ENCODE peak calls at places on chromosomes 13 and 19, in seven cellular contexts. One of them, this sample, is unnamed.

GRCh38 chr13:21517576-21517975 is 58.5 kb upstream of the ZDHHC20 start:
- DNase-seq in GM23248: no peak
- DNase-seq in uterus: no peak
- DNase-seq in fibroblast of lung: no peak
- DNase-seq in neuronal stem cell: no peak
- DNase-seq in CD4-positive, alpha-beta memory T cell: no peak
- DNase-seq in OCI-LY7: no peak
- DNase-seq in this sample: no peak

GRCh38 chr13:114047358-114047881 is 73.5 kb upstream of the C13orf46 start:
- DNase-seq in GM23248: no peak
- DNase-seq in uterus: peak; percentile 61
- DNase-seq in fibroblast of lung: peak; percentile 48
- DNase-seq in neuronal stem cell: no peak
- DNase-seq in CD4-positive, alpha-beta memory T cell: no peak
- DNase-seq in OCI-LY7: no peak
- DNase-seq in this sample: no peak

GRCh38 chr13:51714663-51715168 is 89.2 kb downstream of the DHRS12 start:
- DNase-seq in GM23248: peak; percentile 75
- DNase-seq in uterus: no peak
- DNase-seq in fibroblast of lung: peak; percentile 76
- DNase-seq in neuronal stem cell: no peak
- DNase-seq in CD4-positive, alpha-beta memory T cell: no peak
- DNase-seq in OCI-LY7: no peak
- DNase-seq in this sample: no peak

GRCh38 chr13:73547239-73547638 is 488.4 kb downstream of the KLF5 start:
- DNase-seq in GM23248: no peak
- DNase-seq in uterus: no peak
- DNase-seq in fibroblast of lung: no peak
- DNase-seq in neuronal stem cell: no peak
- DNase-seq in CD4-positive, alpha-beta memory T cell: no peak
- DNase-seq in OCI-LY7: no peak
- DNase-seq in this sample: no peak

GRCh38 chr13:45811891-45812583 is 39.5 kb downstream of the SIAH3 start:
- DNase-seq in GM23248: no peak
- DNase-seq in uterus: no peak
- DNase-seq in fibroblast of lung: peak; percentile 15
- DNase-seq in neuronal stem cell: no peak
- DNase-seq in CD4-positive, alpha-beta memory T cell: no peak
- DNase-seq in OCI-LY7: no peak
- DNase-seq in this sample: no peak

GRCh38 chr19:49117677-49118564 is 1.0 kb downstream of the C19orf73 start:
- DNase-seq in GM23248: no peak
- DNase-seq in uterus: no peak
- DNase-seq in fibroblast of lung: no peak
- DNase-seq in neuronal stem cell: no peak
- DNase-seq in CD4-positive, alpha-beta memory T cell: no peak
- DNase-seq in OCI-LY7: peak; percentile 15
- DNase-seq in this sample: no peak

GRCh38 chr13:93745884-93746283 is 519.3 kb downstream of the GPC6 start:
- DNase-seq in GM23248: no peak
- DNase-seq in uterus: no peak
- DNase-seq in fibroblast of lung: peak; percentile 70
- DNase-seq in neuronal stem cell: no peak
- DNase-seq in CD4-positive, alpha-beta memory T cell: no peak
- DNase-seq in OCI-LY7: no peak
- DNase-seq in this sample: no peak

GRCh38 chr13:41137241-41137640 is 4.6 kb upstream of the KBTBD6 start:
- DNase-seq in GM23248: no peak
- DNase-seq in uterus: no peak
- DNase-seq in fibroblast of lung: no peak
- DNase-seq in neuronal stem cell: no peak
- DNase-seq in CD4-positive, alpha-beta memory T cell: no peak
- DNase-seq in OCI-LY7: no peak
- DNase-seq in this sample: no peak

GRCh38 chr19:19439083-19439482 is 33.6 kb downstream of the GATAD2A start:
- DNase-seq in GM23248: no peak
- DNase-seq in uterus: no peak
- DNase-seq in fibroblast of lung: no peak
- DNase-seq in neuronal stem cell: no peak
- DNase-seq in CD4-positive, alpha-beta memory T cell: no peak
- DNase-seq in OCI-LY7: no peak
- DNase-seq in this sample: no peak

GRCh38 chr19:11641241-11641640 is 44.0 kb downstream of the ZNF627 start:
- DNase-seq in GM23248: no peak
- DNase-seq in uterus: no peak
- DNase-seq in fibroblast of lung: no peak
- DNase-seq in neuronal stem cell: no peak
- DNase-seq in CD4-positive, alpha-beta memory T cell: no peak
- DNase-seq in OCI-LY7: no peak
- DNase-seq in this sample: no peak

GRCh38 chr19:1068111-1069001 is 1.4 kb downstream of the ARHGAP45 start:
- DNase-seq in GM23248: no peak
- DNase-seq in uterus: no peak
- DNase-seq in fibroblast of lung: no peak
- DNase-seq in neuronal stem cell: no peak
- DNase-seq in CD4-positive, alpha-beta memory T cell: peak; percentile 78
- DNase-seq in OCI-LY7: peak; percentile 61
- DNase-seq in this sample: no peak

GRCh38 chr13:113176822-113177221 is 18.4 kb downstream of the PROZ start:
- DNase-seq in GM23248: no peak
- DNase-seq in uterus: no peak
- DNase-seq in fibroblast of lung: no peak
- DNase-seq in neuronal stem cell: no peak
- DNase-seq in CD4-positive, alpha-beta memory T cell: no peak
- DNase-seq in OCI-LY7: no peak
- DNase-seq in this sample: no peak

GRCh38 chr13:77310579-77311279 is 16.2 kb downstream of the MYCBP2 start:
- DNase-seq in GM23248: peak; percentile 50
- DNase-seq in uterus: no peak
- DNase-seq in fibroblast of lung: no peak
- DNase-seq in neuronal stem cell: no peak
- DNase-seq in CD4-positive, alpha-beta memory T cell: no peak
- DNase-seq in OCI-LY7: no peak
- DNase-seq in this sample: no peak

GRCh38 chr19:27794444-27795042 is 1418.4 kb downstream of the UQCRFS1 start:
- DNase-seq in GM23248: peak; percentile 79
- DNase-seq in uterus: no peak
- DNase-seq in fibroblast of lung: peak; percentile 35
- DNase-seq in neuronal stem cell: peak; percentile 3
- DNase-seq in CD4-positive, alpha-beta memory T cell: no peak
- DNase-seq in OCI-LY7: peak; percentile 31
- DNase-seq in this sample: no peak

GRCh38 chr19:16919496-16919895 is 30.7 kb downstream of the F2RL3 start:
- DNase-seq in GM23248: no peak
- DNase-seq in uterus: no peak
- DNase-seq in fibroblast of lung: no peak
- DNase-seq in neuronal stem cell: no peak
- DNase-seq in CD4-positive, alpha-beta memory T cell: no peak
- DNase-seq in OCI-LY7: no peak
- DNase-seq in this sample: no peak

GRCh38 chr19:13135068-13136062 is 14.8 kb downstream of the STX10 start:
- DNase-seq in GM23248: no peak
- DNase-seq in uterus: no peak
- DNase-seq in fibroblast of lung: no peak
- DNase-seq in neuronal stem cell: no peak
- DNase-seq in CD4-positive, alpha-beta memory T cell: no peak
- DNase-seq in OCI-LY7: no peak
- DNase-seq in this sample: no peak

GRCh38 chr13:93777504-93777903 is 550.9 kb downstream of the GPC6 start:
- DNase-seq in GM23248: no peak
- DNase-seq in uterus: no peak
- DNase-seq in fibroblast of lung: no peak
- DNase-seq in neuronal stem cell: no peak
- DNase-seq in CD4-positive, alpha-beta memory T cell: no peak
- DNase-seq in OCI-LY7: no peak
- DNase-seq in this sample: no peak

GRCh38 chr13:94968040-94968756 is 255.9 kb upstream of the SOX21 start:
- DNase-seq in GM23248: peak; percentile 24
- DNase-seq in uterus: no peak
- DNase-seq in fibroblast of lung: peak; percentile 20
- DNase-seq in neuronal stem cell: peak; percentile 65
- DNase-seq in CD4-positive, alpha-beta memory T cell: no peak
- DNase-seq in OCI-LY7: no peak
- DNase-seq in this sample: no peak
- H3K4me3 ChIP-seq in GM23248: peak overlapping the region; percentile 50
- H3K4me3 ChIP-seq in uterus: no peak overlapping the region
- H3K4me3 ChIP-seq in fibroblast of lung: no peak overlapping the region
- H3K4me3 ChIP-seq in neuronal stem cell: peak overlapping the region; percentile 70
- H3K4me3 ChIP-seq in CD4-positive, alpha-beta memory T cell: no peak overlapping the region
- H3K4me3 ChIP-seq in OCI-LY7: no peak overlapping the region
- H3K4me3 ChIP-seq in this sample: peak overlapping the region; percentile 33

GRCh38 chr19:50238043-50238442 is 34.6 kb downstream of the MYH14 start:
- DNase-seq in GM23248: no peak
- DNase-seq in uterus: no peak
- DNase-seq in fibroblast of lung: no peak
- DNase-seq in neuronal stem cell: no peak
- DNase-seq in CD4-positive, alpha-beta memory T cell: no peak
- DNase-seq in OCI-LY7: no peak
- DNase-seq in this sample: no peak

GRCh38 chr19:50231821-50232220 is 28.4 kb downstream of the MYH14 start:
- DNase-seq in GM23248: no peak
- DNase-seq in uterus: no peak
- DNase-seq in fibroblast of lung: no peak
- DNase-seq in neuronal stem cell: no peak
- DNase-seq in CD4-positive, alpha-beta memory T cell: no peak
- DNase-seq in OCI-LY7: no peak
- DNase-seq in this sample: no peak

GRCh38 chr19:50230379-50231351 is 27.2 kb downstream of the MYH14 start:
- DNase-seq in GM23248: no peak
- DNase-seq in uterus: no peak
- DNase-seq in fibroblast of lung: no peak
- DNase-seq in neuronal stem cell: no peak
- DNase-seq in CD4-positive, alpha-beta memory T cell: no peak
- DNase-seq in OCI-LY7: no peak
- DNase-seq in this sample: no peak

GRCh38 chr19:50232600-50232999 is 29.2 kb downstream of the MYH14 start:
- DNase-seq in GM23248: no peak
- DNase-seq in uterus: no peak
- DNase-seq in fibroblast of lung: no peak
- DNase-seq in neuronal stem cell: no peak
- DNase-seq in CD4-positive, alpha-beta memory T cell: no peak
- DNase-seq in OCI-LY7: no peak
- DNase-seq in this sample: no peak

GRCh38 chr19:50233308-50233910 is 30.0 kb downstream of the MYH14 start:
- DNase-seq in GM23248: no peak
- DNase-seq in uterus: no peak
- DNase-seq in fibroblast of lung: no peak
- DNase-seq in neuronal stem cell: no peak
- DNase-seq in CD4-positive, alpha-beta memory T cell: no peak
- DNase-seq in OCI-LY7: no peak
- DNase-seq in this sample: no peak
- H3K27ac ChIP-seq in GM23248: no peak overlapping the region
- H3K27ac ChIP-seq in uterus: no peak overlapping the region
- H3K27ac ChIP-seq in fibroblast of lung: no peak overlapping the region
- H3K27ac ChIP-seq in neuronal stem cell: peak overlapping the region; percentile 91
- H3K27ac ChIP-seq in CD4-positive, alpha-beta memory T cell: no peak overlapping the region
- H3K27ac ChIP-seq in OCI-LY7: no peak overlapping the region
- H3K27ac ChIP-seq in this sample: no peak overlapping the region

GRCh38 chr19:24063312-24063711 is 23.7 kb upstream of the ZNF254 start:
- DNase-seq in GM23248: no peak
- DNase-seq in uterus: no peak
- DNase-seq in fibroblast of lung: no peak
- DNase-seq in neuronal stem cell: no peak
- DNase-seq in CD4-positive, alpha-beta memory T cell: no peak
- DNase-seq in OCI-LY7: no peak
- DNase-seq in this sample: no peak

GRCh38 chr19:24059572-24060295 is 27.3 kb upstream of the ZNF254 start:
- DNase-seq in GM23248: no peak
- DNase-seq in uterus: no peak
- DNase-seq in fibroblast of lung: no peak
- DNase-seq in neuronal stem cell: no peak
- DNase-seq in CD4-positive, alpha-beta memory T cell: no peak
- DNase-seq in OCI-LY7: no peak
- DNase-seq in this sample: no peak

GRCh38 chr19:24064175-24064574 is 22.8 kb upstream of the ZNF254 start:
- DNase-seq in GM23248: no peak
- DNase-seq in uterus: no peak
- DNase-seq in fibroblast of lung: no peak
- DNase-seq in neuronal stem cell: no peak
- DNase-seq in CD4-positive, alpha-beta memory T cell: no peak
- DNase-seq in OCI-LY7: no peak
- DNase-seq in this sample: no peak

GRCh38 chr19:24060687-24061356 is 26.2 kb upstream of the ZNF254 start:
- DNase-seq in GM23248: peak; percentile 66
- DNase-seq in uterus: no peak
- DNase-seq in fibroblast of lung: no peak
- DNase-seq in neuronal stem cell: no peak
- DNase-seq in CD4-positive, alpha-beta memory T cell: no peak
- DNase-seq in OCI-LY7: no peak
- DNase-seq in this sample: no peak

DNA sequence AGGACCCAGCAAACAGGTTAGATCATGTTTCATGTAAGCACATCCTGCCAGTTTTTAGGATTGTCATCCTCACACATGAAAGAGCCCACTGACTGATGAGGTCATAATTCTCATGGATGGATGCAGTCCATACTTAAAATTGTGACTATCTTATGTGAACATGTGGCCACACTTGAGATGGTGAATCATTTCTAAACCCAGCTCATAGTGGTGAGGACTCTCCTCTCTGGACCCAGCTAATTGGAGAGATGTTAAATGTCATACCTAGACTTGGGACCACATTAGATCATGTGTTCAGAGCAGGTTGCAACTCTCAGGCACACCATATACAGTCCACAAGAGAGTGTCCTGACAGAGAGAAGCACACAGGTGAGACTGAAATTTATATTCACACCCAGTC is 24.8 kb upstream of the ZNF254 start:
- DNase-seq in GM23248: peak; percentile 26
- DNase-seq in uterus: no peak
- DNase-seq in fibroblast of lung: peak; percentile 36
- DNase-seq in neuronal stem cell: no peak
- DNase-seq in CD4-positive, alpha-beta memory T cell: no peak
- DNase-seq in OCI-LY7: no peak
- DNase-seq in this sample: no peak
- H3K36me3 ChIP-seq in GM23248: no peaks in the 10 kb centered on the region
- H3K36me3 ChIP-seq in uterus: no peaks in the 10 kb centered on the region
- H3K36me3 ChIP-seq in fibroblast of lung: peaks cover 2% of the 10 kb centered on the region
- H3K36me3 ChIP-seq in neuronal stem cell: peaks cover 96% of the 10 kb centered on the region
- H3K36me3 ChIP-seq in CD4-positive, alpha-beta memory T cell: peaks cover 27% of the 10 kb centered on the region
- H3K36me3 ChIP-seq in OCI-LY7: peaks cover 3% of the 10 kb centered on the region
- H3K36me3 ChIP-seq in this sample: peaks cover 28% of the 10 kb centered on the region

GRCh38 chr19:2148482-2149135 is 2.8 kb downstream of the AP3D1 start:
- DNase-seq in GM23248: no peak
- DNase-seq in uterus: no peak
- DNase-seq in fibroblast of lung: no peak
- DNase-seq in neuronal stem cell: no peak
- DNase-seq in CD4-positive, alpha-beta memory T cell: no peak
- DNase-seq in OCI-LY7: no peak
- DNase-seq in this sample: no peak

GRCh38 chr19:2149980-2150793 is 1.2 kb downstream of the AP3D1 start:
- DNase-seq in GM23248: peak; percentile 63
- DNase-seq in uterus: no peak
- DNase-seq in fibroblast of lung: peak; percentile 35
- DNase-seq in neuronal stem cell: no peak
- DNase-seq in CD4-positive, alpha-beta memory T cell: peak; percentile 17
- DNase-seq in OCI-LY7: no peak
- DNase-seq in this sample: no peak

GRCh38 chr19:2144190-2144589 is 7.2 kb downstream of the AP3D1 start:
- DNase-seq in GM23248: no peak
- DNase-seq in uterus: no peak
- DNase-seq in fibroblast of lung: no peak
- DNase-seq in neuronal stem cell: no peak
- DNase-seq in CD4-positive, alpha-beta memory T cell: no peak
- DNase-seq in OCI-LY7: no peak
- DNase-seq in this sample: no peak

GRCh38 chr19:2142173-2142829 is 9.1 kb downstream of the AP3D1 start:
- DNase-seq in GM23248: no peak
- DNase-seq in uterus: no peak
- DNase-seq in fibroblast of lung: no peak
- DNase-seq in neuronal stem cell: no peak
- DNase-seq in CD4-positive, alpha-beta memory T cell: no peak
- DNase-seq in OCI-LY7: no peak
- DNase-seq in this sample: no peak

GRCh38 chr19:2145831-2146241 is 5.5 kb downstream of the AP3D1 start:
- DNase-seq in GM23248: peak; percentile 19
- DNase-seq in uterus: no peak
- DNase-seq in fibroblast of lung: peak; percentile 34
- DNase-seq in neuronal stem cell: no peak
- DNase-seq in CD4-positive, alpha-beta memory T cell: no peak
- DNase-seq in OCI-LY7: no peak
- DNase-seq in this sample: no peak
- H3K4me3 ChIP-seq in GM23248: no peak overlapping the region
- H3K4me3 ChIP-seq in uterus: no peak overlapping the region
- H3K4me3 ChIP-seq in fibroblast of lung: no peak overlapping the region
- H3K4me3 ChIP-seq in neuronal stem cell: no peak overlapping the region
- H3K4me3 ChIP-seq in CD4-positive, alpha-beta memory T cell: no peak overlapping the region
- H3K4me3 ChIP-seq in OCI-LY7: no peak overlapping the region
- H3K4me3 ChIP-seq in this sample: no peak overlapping the region

This sample was measured in ascending aorta.